ENCODE peak calls at places on chromosomes 4 and X, in ten cellular contexts. Q, H, F, M, E, Y, L, K, U and V are unnamed samples.

GRCh38 chr4:83852085-83852451 is 316.2 kb downstream of the GPAT3 start:
- DNase-seq in Q (peak), H (no peak), F (no peak), M (no peak), E (no peak), Y (peak), L (no peak), K (peak), U (no peak), V (no peak)

GRCh38 chr4:113773756-113774155 is 12.2 kb upstream of the CAMK2D start:
- DNase-seq in Q (no peak), H (no peak), F (no peak), M (no peak), E (no peak), Y (no peak), L (no peak), K (no peak), U (no peak), V (no peak)

GRCh38 chr4:125101706-125102105 is 213.0 kb upstream of the FAT4 start:
- DNase-seq in Q (peak), H (no peak), F (no peak), M (no peak), E (no peak), Y (peak), L (no peak), K (no peak), U (no peak), V (no peak)

GRCh38 chr4:1033840-1034551 is 22.6 kb downstream of the FGFRL1 start:
- DNase-seq in Q (no peak), H (no peak), F (no peak), M (no peak), E (no peak), Y (peak), L (no peak), K (no peak), U (peak), V (no peak)

GRCh38 chr4:77146426-77147399 is 10.3 kb upstream of the CCNG2 start:
- DNase-seq in Q (no peak), H (no peak), F (no peak), M (no peak), E (no peak), Y (no peak), L (no peak), K (no peak), U (no peak), V (no peak)

GRCh38 chrX:41759817-41760216 is 35.8 kb downstream of the GPR82 start:
- DNase-seq in Q (no peak), H (no peak), F (no peak), M (peak), E (peak), Y (peak), L (no peak), K (no peak), U (no peak), V (no peak)

GRCh38 chr4:37604464-37604863 is 81.7 kb downstream of the RELL1 start:
- DNase-seq in Q (peak), H (no peak), F (no peak), M (no peak), E (no peak), Y (no peak), L (no peak), K (no peak), U (no peak), V (no peak)

GRCh38 chr4:177802665-177803064 is 360.4 kb upstream of the AGA start:
- DNase-seq in Q (no peak), H (no peak), F (no peak), M (no peak), E (no peak), Y (no peak), L (no peak), K (no peak), U (no peak), V (no peak)

GRCh38 chrX:45322382-45322781 is 121.7 kb upstream of the DIPK2B start:
- DNase-seq in Q (peak), H (peak), F (no peak), M (no peak), E (no peak), Y (peak), L (peak), K (peak), U (peak), V (no peak)

GRCh38 chr4:41236508-41236907 is 20.2 kb upstream of the UCHL1 start:
- DNase-seq in Q (no peak), H (no peak), F (no peak), M (no peak), E (no peak), Y (no peak), L (no peak), K (no peak), U (no peak), V (no peak)

GRCh38 chr4:3029464-3029863 is 44.9 kb downstream of the HTT-AS start:
- DNase-seq in Q (no peak), H (no peak), F (no peak), M (no peak), E (no peak), Y (no peak), L (no peak), K (no peak), U (no peak), V (no peak)

GRCh38 chrX:96474357-96475125 is 210.1 kb upstream of the DIAPH2 start:
- DNase-seq in Q (no peak), H (no peak), F (no peak), M (no peak), E (no peak), Y (peak), L (no peak), K (no peak), U (no peak), V (no peak)

GRCh38 chr4:120053916-120054315 is 12.7 kb downstream of the MAD2L1 start:
- DNase-seq in Q (no peak), H (no peak), F (no peak), M (no peak), E (no peak), Y (no peak), L (no peak), K (no peak), U (no peak), V (no peak)

GRCh38 chr4:143256456-143256855 is 71.7 kb downstream of the USP38 start:
- DNase-seq in Q (no peak), H (no peak), F (no peak), M (no peak), E (no peak), Y (no peak), L (no peak), K (no peak), U (no peak), V (no peak)

GRCh38 chr4:150662686-150663085 is 80.7 kb downstream of the MAB21L2 start:
- DNase-seq in Q (no peak), H (no peak), F (no peak), M (no peak), E (no peak), Y (no peak), L (no peak), K (no peak), U (peak), V (no peak)

GRCh38 chr4:47490550-47490949 is 5.5 kb downstream of the ATP10D start:
- DNase-seq in Q (peak), H (no peak), F (no peak), M (peak), E (peak), Y (peak), L (peak), K (no peak), U (peak), V (no peak)

GRCh38 chr4:119028296-119028695 is 107.3 kb upstream of the MYOZ2 start:
- DNase-seq in Q (no peak), H (no peak), F (no peak), M (no peak), E (no peak), Y (no peak), L (no peak), K (no peak), U (no peak), V (no peak)

GRCh38 chr4:145234086-145234694 is 53.8 kb upstream of the OTUD4 start:
- DNase-seq in Q (peak), H (no peak), F (no peak), M (peak), E (peak), Y (peak), L (peak), K (no peak), U (peak), V (peak)

GRCh38 chrX:13022926-13023325 is 21.5 kb downstream of the FAM9C start:
- DNase-seq in Q (no peak), H (no peak), F (no peak), M (no peak), E (no peak), Y (peak), L (no peak), K (no peak), U (no peak), V (no peak)

GRCh38 chr4:17623451-17624001 is 9.1 kb downstream of the MED28 start:
- DNase-seq in Q (no peak), H (no peak), F (no peak), M (no peak), E (no peak), Y (no peak), L (no peak), K (no peak), U (no peak), V (no peak)

GRCh38 chr4:1002131-1002630 is 9.0 kb upstream of the SLC26A1 start:
- DNase-seq in Q (no peak), H (no peak), F (no peak), M (no peak), E (no peak), Y (peak), L (no peak), K (no peak), U (peak), V (no peak)

GRCh38 chrX:55908685-55909212 is 191.2 kb downstream of the RRAGB start:
- DNase-seq in Q (peak), H (no peak), F (no peak), M (no peak), E (peak), Y (peak), L (no peak), K (no peak), U (peak), V (no peak)

GRCh38 chr4:113524096-113524495 is 237.4 kb downstream of the CAMK2D start:
- DNase-seq in Q (no peak), H (no peak), F (no peak), M (no peak), E (no peak), Y (no peak), L (no peak), K (no peak), U (no peak), V (no peak)

GRCh38 chr4:44025376-44026020 is 423.1 kb downstream of the KCTD8 start:
- DNase-seq in Q (no peak), H (no peak), F (no peak), M (no peak), E (no peak), Y (no peak), L (no peak), K (no peak), U (no peak), V (no peak)

GRCh38 chr4:6885953-6886557 is 23.6 kb upstream of the TBC1D14 start:
- DNase-seq in Q (no peak), H (no peak), F (no peak), M (no peak), E (no peak), Y (peak), L (peak), K (peak), U (no peak), V (no peak)

GRCh38 chr4:73379946-73380345 is 24.1 kb upstream of the ALB start:
- DNase-seq in Q (peak), H (no peak), F (no peak), M (no peak), E (no peak), Y (no peak), L (no peak), K (no peak), U (no peak), V (no peak)

GRCh38 chr4:73376962-73377361 is 27.1 kb upstream of the ALB start:
- DNase-seq in Q (no peak), H (no peak), F (no peak), M (no peak), E (no peak), Y (no peak), L (no peak), K (no peak), U (no peak), V (no peak)

GRCh38 chr4:73376251-73376650 is 27.8 kb upstream of the ALB start:
- DNase-seq in Q (no peak), H (no peak), F (no peak), M (no peak), E (no peak), Y (no peak), L (no peak), K (no peak), U (no peak), V (no peak)

GRCh38 chr4:73378887-73379286 is 25.2 kb upstream of the ALB start:
- DNase-seq in Q (no peak), H (no peak), F (no peak), M (no peak), E (no peak), Y (no peak), L (no peak), K (no peak), U (no peak), V (no peak)

DNA sequence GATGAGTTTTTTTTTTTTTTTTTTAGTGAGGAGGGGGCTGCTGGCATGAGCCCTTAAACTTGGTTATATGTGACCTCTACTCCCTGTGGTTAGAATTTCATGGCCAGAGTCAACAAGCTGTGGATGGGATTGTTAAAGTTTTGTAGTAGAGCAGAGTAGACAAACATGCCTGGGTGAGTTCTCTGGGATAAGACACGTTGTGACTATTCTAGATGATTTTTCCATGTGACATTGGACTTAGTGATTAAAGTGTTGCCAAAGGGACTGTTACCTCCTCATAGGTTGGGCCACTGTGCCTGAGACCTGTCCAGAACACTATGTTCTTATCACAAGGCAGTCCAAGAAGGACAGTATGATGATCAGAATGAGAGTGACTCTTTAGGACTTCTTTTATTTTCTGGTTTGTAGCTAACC is 28.8 kb upstream of the ALB start:
- DNase-seq in Q (no peak), H (no peak), F (no peak), M (no peak), E (no peak), Y (no peak), L (no peak), K (no peak), U (no peak), V (no peak)
- TF ChIP-seq CTCF in Q (no peak), H (no peak), F (no peak), M (no peak), E (no peak), Y (no peak), L (no peak), K (no peak), U (no peak), V (no peak)

DNA sequence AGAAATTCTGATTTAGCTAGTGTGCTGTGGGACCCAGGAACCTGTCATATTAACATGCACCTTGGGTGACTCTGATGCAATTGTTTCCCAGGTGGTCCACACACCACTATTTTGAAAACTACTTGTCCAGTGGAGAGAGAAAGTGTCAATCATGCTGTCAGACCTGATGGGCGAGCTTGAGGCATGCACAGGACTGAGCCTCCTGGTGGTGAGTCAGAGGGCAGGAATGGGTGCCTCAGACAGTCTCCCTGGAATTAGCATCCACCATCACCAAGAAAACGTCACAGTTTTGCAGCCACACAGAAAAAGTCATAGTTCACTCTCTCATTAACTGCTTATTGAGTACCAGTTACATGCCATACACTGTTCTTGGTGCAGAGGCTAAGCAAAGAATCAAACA is 181.8 kb upstream of the MAOA start:
- DNase-seq in Q (peak), H (no peak), F (no peak), M (no peak), E (no peak), Y (no peak), L (no peak), K (no peak), U (peak), V (no peak)
- TF ChIP-seq CTCF in Q (no peak), H (no peak), F (no peak), M (no peak), E (no peak), Y (no peak), L (no peak), K (no peak), U (peak), V (no peak)

GRCh38 chrX:57771689-57772088 is 91.6 kb upstream of the NLRP2B start:
- DNase-seq in Q (peak), H (no peak), F (no peak), M (no peak), E (no peak), Y (no peak), L (no peak), K (no peak), U (no peak), V (no peak)

GRCh38 chrX:57772637-57773036 is 92.6 kb upstream of the NLRP2B start:
- DNase-seq in Q (no peak), H (no peak), F (no peak), M (no peak), E (no peak), Y (no peak), L (no peak), K (no peak), U (no peak), V (no peak)
- TF ChIP-seq CTCF in Q (no peak), H (no peak), F (no peak), M (peak), E (no peak), Y (no peak), L (no peak), K (no peak), U (peak), V (no peak)

DNA sequence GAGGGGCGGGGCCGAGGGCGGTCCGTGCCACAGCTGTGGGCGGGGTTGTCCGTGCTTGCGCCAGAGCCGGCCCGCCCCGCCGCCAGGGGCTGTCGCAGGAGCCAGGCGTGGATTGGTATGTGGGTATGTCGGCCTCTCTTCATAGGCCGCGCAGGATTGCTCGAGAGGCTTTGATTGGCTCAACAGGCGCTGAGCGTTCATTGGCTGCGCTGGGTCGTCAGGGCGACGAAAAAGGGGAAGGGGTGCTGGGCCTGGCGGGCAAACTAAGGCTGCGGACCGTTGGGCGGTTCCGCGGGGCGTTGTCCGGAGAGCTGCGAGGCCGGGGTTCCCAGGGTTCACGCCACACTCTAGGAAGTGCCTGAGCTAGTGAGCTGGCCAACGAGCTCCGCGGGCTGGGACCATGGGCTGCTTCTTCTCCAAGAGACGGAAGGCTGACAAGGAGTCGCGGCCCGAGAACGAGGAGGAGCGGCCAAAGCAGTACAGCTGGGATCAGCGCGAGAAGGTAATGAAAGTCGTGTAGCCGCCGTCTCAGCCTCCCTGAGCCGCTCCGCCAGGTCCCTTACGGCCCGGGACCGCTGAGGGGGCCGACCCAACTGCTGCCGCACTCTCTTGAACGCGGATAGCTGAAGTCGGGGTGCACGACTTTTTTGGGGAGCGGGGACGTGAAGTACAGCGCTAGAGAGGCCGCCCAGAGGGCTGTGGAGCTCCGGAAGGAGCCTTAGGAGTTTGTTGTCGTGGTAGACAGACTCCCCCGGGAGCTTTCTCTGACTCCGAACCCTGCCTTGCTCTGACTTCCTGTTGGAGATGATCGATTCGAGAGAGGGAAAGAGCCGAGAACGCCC is at the start of gene RP2:
- DNase-seq in Q (peak), H (peak), F (peak), M (peak), E (peak), Y (peak), L (peak), K (peak), U (peak), V (no peak)
- TF ChIP-seq CTCF in Q (no peak), H (no peak), F (no peak), M (no peak), E (no peak), Y (no peak), L (peak), K (no peak), U (peak), V (no peak)

GRCh38 chrX:53377464-53377863 is 45.0 kb downstream of the SMC1A start:
- DNase-seq in Q (no peak), H (no peak), F (no peak), M (no peak), E (no peak), Y (no peak), L (no peak), K (no peak), U (no peak), V (no peak)

GRCh38 chrX:53374923-53375322 is 47.5 kb downstream of the SMC1A start:
- DNase-seq in Q (no peak), H (no peak), F (no peak), M (no peak), E (no peak), Y (no peak), L (no peak), K (no peak), U (no peak), V (no peak)

GRCh38 chrX:53373307-53373706 is 49.1 kb downstream of the SMC1A start:
- DNase-seq in Q (no peak), H (no peak), F (no peak), M (no peak), E (no peak), Y (no peak), L (no peak), K (no peak), U (no peak), V (no peak)

GRCh38 chrX:53379008-53379710 is 43.3 kb downstream of the SMC1A start:
- DNase-seq in Q (no peak), H (no peak), F (no peak), M (no peak), E (no peak), Y (no peak), L (no peak), K (no peak), U (no peak), V (no peak)

GRCh38 chrX:53374222-53374820 is 48.1 kb downstream of the SMC1A start:
- DNase-seq in Q (no peak), H (no peak), F (no peak), M (no peak), E (no peak), Y (no peak), L (no peak), K (no peak), U (no peak), V (no peak)
- TF ChIP-seq CTCF in Q (no peak), H (no peak), F (no peak), M (no peak), E (no peak), Y (no peak), L (no peak), K (no peak), U (no peak), V (no peak)

GRCh38 chr4:87941537-87942392 is 33.7 kb upstream of the SPP1 start:
- DNase-seq in Q (no peak), H (no peak), F (no peak), M (no peak), E (no peak), Y (no peak), L (no peak), K (no peak), U (no peak), V (no peak)

GRCh38 chr4:87937523-87937922 is 38.0 kb upstream of the SPP1 start:
- DNase-seq in Q (no peak), H (no peak), F (no peak), M (no peak), E (no peak), Y (no peak), L (no peak), K (no peak), U (no peak), V (no peak)

GRCh38 chr4:87934973-87935372 is 40.5 kb upstream of the SPP1 start:
- DNase-seq in Q (no peak), H (no peak), F (no peak), M (no peak), E (no peak), Y (no peak), L (no peak), K (no peak), U (no peak), V (no peak)

GRCh38 chr4:87939978-87940690 is 35.4 kb upstream of the SPP1 start:
- DNase-seq in Q (no peak), H (no peak), F (no peak), M (no peak), E (no peak), Y (no peak), L (no peak), K (no peak), U (no peak), V (no peak)

DNA sequence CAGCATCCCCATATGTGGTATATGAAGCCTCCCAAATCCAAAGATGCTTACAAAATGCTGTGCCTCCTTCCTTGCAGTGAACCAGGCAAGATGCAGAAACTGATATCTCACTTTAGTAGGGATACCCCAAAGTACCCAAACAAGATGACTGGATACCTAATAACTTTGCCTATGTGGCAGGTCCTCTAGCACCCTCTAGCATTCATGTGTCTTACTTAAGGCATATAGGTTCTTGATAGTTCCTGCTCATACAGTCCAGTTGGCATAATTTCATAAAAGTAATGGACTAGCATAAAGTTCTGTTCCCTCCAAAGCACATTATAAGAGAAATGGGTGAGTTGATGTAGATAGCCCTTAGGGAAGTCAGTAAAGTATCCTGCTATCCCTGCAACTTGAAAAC is 36.8 kb upstream of the SPP1 start:
- DNase-seq in Q (no peak), H (no peak), F (no peak), M (no peak), E (no peak), Y (peak), L (no peak), K (no peak), U (no peak), V (no peak)
- TF ChIP-seq CTCF in Q (no peak), H (no peak), F (no peak), M (no peak), E (no peak), Y (peak), L (no peak), K (no peak), U (no peak), V (no peak)